ENCODE peak calls at places on chromosomes 4 and X, in nine cellular contexts. One of them, this sample, is unnamed.

GRCh38 chr4:86940176-86940575 is 5.4 kb downstream of the AFF1 start:
- DNase-seq in mesenchymal stem cell: peak; percentile 34
- DNase-seq in PC-9: no peak
- DNase-seq in thoracic aorta: no peak
- DNase-seq in GM23248: peak; percentile 67
- DNase-seq in psoas muscle: no peak
- DNase-seq in AG10803: peak; percentile 37
- DNase-seq in CD4-positive, CD25-positive, alpha-beta regulatory T cell: no peak
- DNase-seq in A549: no peak
- DNase-seq in this sample: peak; percentile 28

GRCh38 chrX:154333837-154334271 is 38.3 kb downstream of the TKTL1 start:
- DNase-seq in mesenchymal stem cell: no peak
- DNase-seq in PC-9: no peak
- DNase-seq in thoracic aorta: no peak
- DNase-seq in GM23248: no peak
- DNase-seq in psoas muscle: no peak
- DNase-seq in AG10803: no peak
- DNase-seq in CD4-positive, CD25-positive, alpha-beta regulatory T cell: no peak
- DNase-seq in A549: no peak
- DNase-seq in this sample: no peak

GRCh38 chrX:39532761-39533160 is 565.0 kb downstream of the BCOR start:
- DNase-seq in mesenchymal stem cell: no peak
- DNase-seq in PC-9: no peak
- DNase-seq in thoracic aorta: no peak
- DNase-seq in GM23248: no peak
- DNase-seq in psoas muscle: no peak
- DNase-seq in AG10803: no peak
- DNase-seq in CD4-positive, CD25-positive, alpha-beta regulatory T cell: no peak
- DNase-seq in A549: no peak
- DNase-seq in this sample: no peak

GRCh38 chrX:154517101-154517781 is 1.2 kb upstream of the FAM3A start:
- DNase-seq in mesenchymal stem cell: peak; percentile 38
- DNase-seq in PC-9: no peak
- DNase-seq in thoracic aorta: no peak
- DNase-seq in GM23248: no peak
- DNase-seq in psoas muscle: no peak
- DNase-seq in AG10803: no peak
- DNase-seq in CD4-positive, CD25-positive, alpha-beta regulatory T cell: no peak
- DNase-seq in A549: no peak
- DNase-seq in this sample: no peak

GRCh38 chrX:24658421-24658820 is 11.3 kb upstream of the PCYT1B start:
- DNase-seq in mesenchymal stem cell: no peak
- DNase-seq in PC-9: no peak
- DNase-seq in thoracic aorta: no peak
- DNase-seq in GM23248: no peak
- DNase-seq in psoas muscle: no peak
- DNase-seq in AG10803: no peak
- DNase-seq in CD4-positive, CD25-positive, alpha-beta regulatory T cell: no peak
- DNase-seq in A549: no peak
- DNase-seq in this sample: no peak

GRCh38 chr4:48369248-48369647 is 27.9 kb downstream of the SLAIN2 start:
- DNase-seq in mesenchymal stem cell: no peak
- DNase-seq in PC-9: no peak
- DNase-seq in thoracic aorta: no peak
- DNase-seq in GM23248: peak; percentile 42
- DNase-seq in psoas muscle: no peak
- DNase-seq in AG10803: peak; percentile 10
- DNase-seq in CD4-positive, CD25-positive, alpha-beta regulatory T cell: no peak
- DNase-seq in A549: no peak
- DNase-seq in this sample: peak; percentile 38

GRCh38 chr4:151174784-151175183 is 75.4 kb downstream of the RPS3A start:
- DNase-seq in mesenchymal stem cell: no peak
- DNase-seq in PC-9: no peak
- DNase-seq in thoracic aorta: no peak
- DNase-seq in GM23248: no peak
- DNase-seq in psoas muscle: no peak
- DNase-seq in AG10803: no peak
- DNase-seq in CD4-positive, CD25-positive, alpha-beta regulatory T cell: no peak
- DNase-seq in A549: no peak
- DNase-seq in this sample: no peak

GRCh38 chr4:187027231-187027760 is 303.6 kb upstream of the FAT1 start:
- DNase-seq in mesenchymal stem cell: peak; percentile 33
- DNase-seq in PC-9: no peak
- DNase-seq in thoracic aorta: no peak
- DNase-seq in GM23248: peak; percentile 2
- DNase-seq in psoas muscle: no peak
- DNase-seq in AG10803: peak; percentile 2
- DNase-seq in CD4-positive, CD25-positive, alpha-beta regulatory T cell: no peak
- DNase-seq in A549: no peak
- DNase-seq in this sample: no peak

GRCh38 chrX:51026862-51027261 is 116.3 kb downstream of the BMP15 start:
- DNase-seq in mesenchymal stem cell: no peak
- DNase-seq in PC-9: no peak
- DNase-seq in thoracic aorta: no peak
- DNase-seq in GM23248: no peak
- DNase-seq in psoas muscle: no peak
- DNase-seq in AG10803: no peak
- DNase-seq in CD4-positive, CD25-positive, alpha-beta regulatory T cell: no peak
- DNase-seq in A549: no peak
- DNase-seq in this sample: no peak

GRCh38 chr4:5561286-5561685 is 147.1 kb downstream of the EVC2 start:
- DNase-seq in mesenchymal stem cell: no peak
- DNase-seq in PC-9: no peak
- DNase-seq in thoracic aorta: no peak
- DNase-seq in GM23248: no peak
- DNase-seq in psoas muscle: no peak
- DNase-seq in AG10803: no peak
- DNase-seq in CD4-positive, CD25-positive, alpha-beta regulatory T cell: no peak
- DNase-seq in A549: no peak
- DNase-seq in this sample: no peak

GRCh38 chrX:120791013-120791643 is 84.5 kb downstream of the CT47B1 start:
- DNase-seq in mesenchymal stem cell: peak; percentile 37
- DNase-seq in PC-9: peak; percentile 39
- DNase-seq in thoracic aorta: peak; percentile 13
- DNase-seq in GM23248: peak; percentile 83
- DNase-seq in psoas muscle: peak; percentile 54
- DNase-seq in AG10803: peak; percentile 87
- DNase-seq in CD4-positive, CD25-positive, alpha-beta regulatory T cell: no peak
- DNase-seq in A549: peak; percentile 35
- DNase-seq in this sample: peak; percentile 84

GRCh38 chr4:55125087-55125721 is at the start of gene KDR:
- DNase-seq in mesenchymal stem cell: peak; percentile 46
- DNase-seq in PC-9: no peak
- DNase-seq in thoracic aorta: no peak
- DNase-seq in GM23248: peak; percentile 51
- DNase-seq in psoas muscle: peak; percentile 28
- DNase-seq in AG10803: peak; percentile 8
- DNase-seq in CD4-positive, CD25-positive, alpha-beta regulatory T cell: no peak
- DNase-seq in A549: no peak
- DNase-seq in this sample: peak; percentile 14

GRCh38 chr4:81607947-81608346 is 136.2 kb upstream of the RASGEF1B start:
- DNase-seq in mesenchymal stem cell: peak; percentile 1
- DNase-seq in PC-9: no peak
- DNase-seq in thoracic aorta: no peak
- DNase-seq in GM23248: peak; percentile 41
- DNase-seq in psoas muscle: no peak
- DNase-seq in AG10803: no peak
- DNase-seq in CD4-positive, CD25-positive, alpha-beta regulatory T cell: no peak
- DNase-seq in A549: no peak
- DNase-seq in this sample: no peak

GRCh38 chr4:8260656-8261111 is 8.9 kb upstream of the HTRA3 start:
- DNase-seq in mesenchymal stem cell: peak; percentile 95
- DNase-seq in PC-9: no peak
- DNase-seq in thoracic aorta: no peak
- DNase-seq in GM23248: peak; percentile 88
- DNase-seq in psoas muscle: peak; percentile 67
- DNase-seq in AG10803: peak; percentile 85
- DNase-seq in CD4-positive, CD25-positive, alpha-beta regulatory T cell: no peak
- DNase-seq in A549: peak; percentile 52
- DNase-seq in this sample: peak; percentile 76

GRCh38 chr4:155526452-155527169 is 140.0 kb upstream of the GUCY1A1 start:
- DNase-seq in mesenchymal stem cell: peak; percentile 90
- DNase-seq in PC-9: no peak
- DNase-seq in thoracic aorta: no peak
- DNase-seq in GM23248: no peak
- DNase-seq in psoas muscle: no peak
- DNase-seq in AG10803: peak; percentile 21
- DNase-seq in CD4-positive, CD25-positive, alpha-beta regulatory T cell: no peak
- DNase-seq in A549: no peak
- DNase-seq in this sample: peak; percentile 88

GRCh38 chr4:182143822-182144620 is 99.2 kb upstream of the TENM3 start:
- DNase-seq in mesenchymal stem cell: peak; percentile 18
- DNase-seq in PC-9: no peak
- DNase-seq in thoracic aorta: no peak
- DNase-seq in GM23248: peak; percentile 27
- DNase-seq in psoas muscle: peak; percentile 49
- DNase-seq in AG10803: peak; percentile 79
- DNase-seq in CD4-positive, CD25-positive, alpha-beta regulatory T cell: no peak
- DNase-seq in A549: peak; percentile 40
- DNase-seq in this sample: peak; percentile 92

GRCh38 chrX:65894138-65894537 is 145.7 kb downstream of the VSIG4 start:
- DNase-seq in mesenchymal stem cell: no peak
- DNase-seq in PC-9: peak; percentile 14
- DNase-seq in thoracic aorta: no peak
- DNase-seq in GM23248: no peak
- DNase-seq in psoas muscle: no peak
- DNase-seq in AG10803: no peak
- DNase-seq in CD4-positive, CD25-positive, alpha-beta regulatory T cell: no peak
- DNase-seq in A549: no peak
- DNase-seq in this sample: no peak

GRCh38 chr4:71333960-71334951 is 4.6 kb upstream of the SLC4A4 start:
- DNase-seq in mesenchymal stem cell: no peak
- DNase-seq in PC-9: peak; percentile 15
- DNase-seq in thoracic aorta: no peak
- DNase-seq in GM23248: peak; percentile 71
- DNase-seq in psoas muscle: no peak
- DNase-seq in AG10803: peak; percentile 47
- DNase-seq in CD4-positive, CD25-positive, alpha-beta regulatory T cell: no peak
- DNase-seq in A549: no peak
- DNase-seq in this sample: peak; percentile 40

GRCh38 chr4:2793578-2793919 is 664 bp downstream of the SH3BP2 start:
- DNase-seq in mesenchymal stem cell: peak; percentile 72
- DNase-seq in PC-9: no peak
- DNase-seq in thoracic aorta: no peak
- DNase-seq in GM23248: peak; percentile 93
- DNase-seq in psoas muscle: peak; percentile 58
- DNase-seq in AG10803: peak; percentile 44
- DNase-seq in CD4-positive, CD25-positive, alpha-beta regulatory T cell: no peak
- DNase-seq in A549: peak; percentile 30
- DNase-seq in this sample: peak; percentile 50

GRCh38 chrX:31993635-31994034 is 921.8 kb upstream of the FTHL17 start:
- DNase-seq in mesenchymal stem cell: peak; percentile 1
- DNase-seq in PC-9: no peak
- DNase-seq in thoracic aorta: no peak
- DNase-seq in GM23248: no peak
- DNase-seq in psoas muscle: no peak
- DNase-seq in AG10803: no peak
- DNase-seq in CD4-positive, CD25-positive, alpha-beta regulatory T cell: no peak
- DNase-seq in A549: no peak
- DNase-seq in this sample: no peak

GRCh38 chrX:31988975-31989374 is 917.1 kb upstream of the FTHL17 start:
- DNase-seq in mesenchymal stem cell: no peak
- DNase-seq in PC-9: no peak
- DNase-seq in thoracic aorta: no peak
- DNase-seq in GM23248: no peak
- DNase-seq in psoas muscle: no peak
- DNase-seq in AG10803: no peak
- DNase-seq in CD4-positive, CD25-positive, alpha-beta regulatory T cell: no peak
- DNase-seq in A549: no peak
- DNase-seq in this sample: no peak
- H3K4me3 ChIP-seq in mesenchymal stem cell: no peak overlapping the region
- H3K4me3 ChIP-seq in PC-9: no peak overlapping the region
- H3K4me3 ChIP-seq in thoracic aorta: no peak overlapping the region
- H3K4me3 ChIP-seq in GM23248: no peak overlapping the region
- H3K4me3 ChIP-seq in psoas muscle: no peak overlapping the region
- H3K4me3 ChIP-seq in AG10803: no peak overlapping the region
- H3K4me3 ChIP-seq in CD4-positive, CD25-positive, alpha-beta regulatory T cell: no peak overlapping the region
- H3K4me3 ChIP-seq in A549: no peak overlapping the region
- H3K4me3 ChIP-seq in this sample: no peak overlapping the region

GRCh38 chr4:1721666-1722550 is 587 bp downstream of the TACC3 start:
- DNase-seq in mesenchymal stem cell: no peak
- DNase-seq in PC-9: no peak
- DNase-seq in thoracic aorta: no peak
- DNase-seq in GM23248: peak; percentile 32
- DNase-seq in psoas muscle: no peak
- DNase-seq in AG10803: no peak
- DNase-seq in CD4-positive, CD25-positive, alpha-beta regulatory T cell: no peak
- DNase-seq in A549: no peak
- DNase-seq in this sample: no peak
- H3K4me3 ChIP-seq in mesenchymal stem cell: peak overlapping the region; percentile 76
- H3K4me3 ChIP-seq in PC-9: peak overlapping the region; percentile 93
- H3K4me3 ChIP-seq in thoracic aorta: peak overlapping the region; percentile 73
- H3K4me3 ChIP-seq in GM23248: peak overlapping the region; percentile 92
- H3K4me3 ChIP-seq in psoas muscle: peak overlapping the region; percentile 84
- H3K4me3 ChIP-seq in AG10803: peak overlapping the region; percentile 55
- H3K4me3 ChIP-seq in CD4-positive, CD25-positive, alpha-beta regulatory T cell: peak overlapping the region; percentile 92
- H3K4me3 ChIP-seq in A549: peak overlapping the region; percentile 89
- H3K4me3 ChIP-seq in this sample: peak overlapping the region; percentile 72

GRCh38 chr4:96102541-96103018 is 262.7 kb downstream of the PDHA2 start:
- DNase-seq in mesenchymal stem cell: peak; percentile 11
- DNase-seq in PC-9: peak; percentile 5
- DNase-seq in thoracic aorta: no peak
- DNase-seq in GM23248: no peak
- DNase-seq in psoas muscle: no peak
- DNase-seq in AG10803: no peak
- DNase-seq in CD4-positive, CD25-positive, alpha-beta regulatory T cell: no peak
- DNase-seq in A549: no peak
- DNase-seq in this sample: peak; percentile 56

GRCh38 chr4:96103086-96103485 is 263.2 kb downstream of the PDHA2 start:
- DNase-seq in mesenchymal stem cell: peak; percentile 6
- DNase-seq in PC-9: no peak
- DNase-seq in thoracic aorta: no peak
- DNase-seq in GM23248: no peak
- DNase-seq in psoas muscle: no peak
- DNase-seq in AG10803: no peak
- DNase-seq in CD4-positive, CD25-positive, alpha-beta regulatory T cell: no peak
- DNase-seq in A549: no peak
- DNase-seq in this sample: peak; percentile 12

DNA sequence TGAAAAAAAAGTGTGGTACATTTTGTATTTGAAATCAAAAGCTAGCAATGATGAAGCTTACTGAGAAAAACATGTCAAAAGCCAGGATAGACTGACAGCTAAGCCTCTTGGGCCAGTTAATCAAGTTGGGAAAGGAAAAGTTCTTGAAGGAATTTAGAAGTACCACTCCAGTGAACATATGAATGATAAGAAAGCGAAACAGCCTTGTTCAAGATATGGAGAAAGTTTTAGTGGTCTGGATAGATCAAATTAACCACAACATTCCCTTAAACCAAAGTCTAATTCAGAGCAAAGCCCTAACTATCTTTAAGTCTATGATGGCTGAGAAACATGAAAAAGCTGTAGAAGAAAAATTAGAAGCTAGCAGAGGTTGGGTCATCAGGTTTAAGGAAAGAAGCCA is 268.3 kb downstream of the PDHA2 start:
- DNase-seq in mesenchymal stem cell: no peak
- DNase-seq in PC-9: no peak
- DNase-seq in thoracic aorta: no peak
- DNase-seq in GM23248: no peak
- DNase-seq in psoas muscle: no peak
- DNase-seq in AG10803: no peak
- DNase-seq in CD4-positive, CD25-positive, alpha-beta regulatory T cell: no peak
- DNase-seq in A549: no peak
- DNase-seq in this sample: no peak
- H3K4me3 ChIP-seq in mesenchymal stem cell: no peak overlapping the region
- H3K4me3 ChIP-seq in PC-9: no peak overlapping the region
- H3K4me3 ChIP-seq in thoracic aorta: no peak overlapping the region
- H3K4me3 ChIP-seq in GM23248: no peak overlapping the region
- H3K4me3 ChIP-seq in psoas muscle: no peak overlapping the region
- H3K4me3 ChIP-seq in AG10803: no peak overlapping the region
- H3K4me3 ChIP-seq in CD4-positive, CD25-positive, alpha-beta regulatory T cell: no peak overlapping the region
- H3K4me3 ChIP-seq in A549: no peak overlapping the region
- H3K4me3 ChIP-seq in this sample: no peak overlapping the region

GRCh38 chr4:15427126-15427525 is 707 bp upstream of the C1QTNF7 start:
- DNase-seq in mesenchymal stem cell: peak; percentile 86
- DNase-seq in PC-9: no peak
- DNase-seq in thoracic aorta: no peak
- DNase-seq in GM23248: no peak
- DNase-seq in psoas muscle: no peak
- DNase-seq in AG10803: peak; percentile 23
- DNase-seq in CD4-positive, CD25-positive, alpha-beta regulatory T cell: no peak
- DNase-seq in A549: no peak
- DNase-seq in this sample: peak; percentile 58
- H3K4me3 ChIP-seq in mesenchymal stem cell: no peak overlapping the region
- H3K4me3 ChIP-seq in PC-9: no peak overlapping the region
- H3K4me3 ChIP-seq in thoracic aorta: peak overlapping the region; percentile 65
- H3K4me3 ChIP-seq in GM23248: no peak overlapping the region
- H3K4me3 ChIP-seq in psoas muscle: no peak overlapping the region
- H3K4me3 ChIP-seq in AG10803: no peak overlapping the region
- H3K4me3 ChIP-seq in CD4-positive, CD25-positive, alpha-beta regulatory T cell: no peak overlapping the region
- H3K4me3 ChIP-seq in A549: no peak overlapping the region
- H3K4me3 ChIP-seq in this sample: no peak overlapping the region